ENCODE peak calls at places on chromosomes 11 and 22, in five cellular contexts. N is A549; T is neuronal stem cell; Q is activated naive CD4-positive, alpha-beta T cell; G is HFF-Myc. W is an unnamed sample.

GRCh38 chr11:33266418-33267215 is 9.4 kb downstream of the HIPK3 start:
- DNase-seq in N (no peak), T (no peak), Q (no peak), G (no peak), W (no peak)

GRCh38 chr11:16737860-16738197 is 618 bp upstream of the C11orf58 start:
- DNase-seq in N (peak), T (peak), Q (no peak), G (no peak), W (no peak)

GRCh38 chr11:8233691-8234424 is 29.8 kb downstream of the LMO1 start:
- DNase-seq in N (peak), T (no peak), Q (no peak), G (peak), W (no peak)

GRCh38 chr11:119976805-119977583 is 160.9 kb downstream of the TRIM29 start:
- DNase-seq in N (no peak), T (no peak), Q (no peak), G (no peak), W (no peak)

GRCh38 chr11:17861036-17861755 is 126.6 kb downstream of the KCNC1 start:
- DNase-seq in N (no peak), T (no peak), Q (no peak), G (no peak), W (no peak)

GRCh38 chr11:66317766-66318575 is 1.1 kb upstream of the CD248 start:
- DNase-seq in N (no peak), T (no peak), Q (peak), G (peak), W (no peak)

GRCh38 chr22:48746789-48747425 is 1080.8 kb downstream of the BRD1 start:
- DNase-seq in N (no peak), T (no peak), Q (no peak), G (no peak), W (no peak)

GRCh38 chr22:42279425-42280020 is 9.1 kb upstream of the TCF20 start:
- DNase-seq in N (no peak), T (no peak), Q (no peak), G (no peak), W (no peak)

GRCh38 chr22:40436460-40437431 is 66.4 kb downstream of the SGSM3 start:
- DNase-seq in N (peak), T (peak), Q (no peak), G (no peak), W (no peak)

GRCh38 chr22:42786606-42787356 is 66.1 kb upstream of the A4GALT start:
- DNase-seq in N (no peak), T (no peak), Q (no peak), G (no peak), W (no peak)